ENCODE peak calls at places on chromosomes 7 and 10, in ten cellular contexts. One of them, this sample, is unnamed.

GRCh38 chr10:100997364-100998182 is 2.0 kb upstream of the LZTS2 start:
- DNase-seq in amniotic stem cell: peak
- DNase-seq in epithelial cell of esophagus: peak
- DNase-seq in fibroblast of mammary gland: peak
- DNase-seq in naive thymus-derived CD4-positive, alpha-beta T cell: peak
- DNase-seq in T follicular helper cell: peak
- DNase-seq in AG10803: peak
- DNase-seq in AG09309: peak
- DNase-seq in activated CD4-positive, alpha-beta T cell treated with anti-CD3 and anti-CD28 coated beads for 24 hours: peak
- DNase-seq in neural crest cell: peak
- DNase-seq in this sample: peak

GRCh38 chr10:97179731-97180366 is 5.9 kb downstream of the SLIT1 start:
- DNase-seq in AG09309: no peak
- DNase-seq in naive thymus-derived CD4-positive, alpha-beta T cell: no peak
- DNase-seq in T follicular helper cell: no peak
- DNase-seq in epithelial cell of esophagus: no peak
- DNase-seq in AG10803: no peak
- DNase-seq in fibroblast of mammary gland: no peak
- DNase-seq in neural crest cell: peak
- DNase-seq in activated CD4-positive, alpha-beta T cell treated with anti-CD3 and anti-CD28 coated beads for 24 hours: no peak
- DNase-seq in amniotic stem cell: no peak
- DNase-seq in this sample: no peak

GRCh38 chr10:42242135-42242805 is 396.1 kb downstream of the ZNF33B start:
- DNase-seq in naive thymus-derived CD4-positive, alpha-beta T cell: no peak
- DNase-seq in AG10803: no peak
- DNase-seq in activated CD4-positive, alpha-beta T cell treated with anti-CD3 and anti-CD28 coated beads for 24 hours: no peak
- DNase-seq in amniotic stem cell: no peak
- DNase-seq in T follicular helper cell: no peak
- DNase-seq in AG09309: no peak
- DNase-seq in neural crest cell: no peak
- DNase-seq in epithelial cell of esophagus: no peak
- DNase-seq in fibroblast of mammary gland: no peak
- DNase-seq in this sample: no peak

GRCh38 chr10:70759769-70760168 is 25.4 kb downstream of the TBATA start:
- DNase-seq in AG10803: no peak
- DNase-seq in naive thymus-derived CD4-positive, alpha-beta T cell: no peak
- DNase-seq in AG09309: no peak
- DNase-seq in T follicular helper cell: no peak
- DNase-seq in activated CD4-positive, alpha-beta T cell treated with anti-CD3 and anti-CD28 coated beads for 24 hours: no peak
- DNase-seq in epithelial cell of esophagus: peak
- DNase-seq in amniotic stem cell: no peak
- DNase-seq in neural crest cell: no peak
- DNase-seq in fibroblast of mammary gland: peak
- DNase-seq in this sample: no peak

GRCh38 chr10:132360766-132361447 is 28.9 kb downstream of the LRRC27 start:
- DNase-seq in AG10803: no peak
- DNase-seq in AG09309: no peak
- DNase-seq in T follicular helper cell: no peak
- DNase-seq in amniotic stem cell: no peak
- DNase-seq in epithelial cell of esophagus: no peak
- DNase-seq in naive thymus-derived CD4-positive, alpha-beta T cell: no peak
- DNase-seq in fibroblast of mammary gland: no peak
- DNase-seq in neural crest cell: peak
- DNase-seq in activated CD4-positive, alpha-beta T cell treated with anti-CD3 and anti-CD28 coated beads for 24 hours: peak
- DNase-seq in this sample: peak

GRCh38 chr7:527723-528122 is 8.1 kb upstream of the PDGFA start:
- DNase-seq in T follicular helper cell: no peak
- DNase-seq in fibroblast of mammary gland: no peak
- DNase-seq in AG10803: no peak
- DNase-seq in activated CD4-positive, alpha-beta T cell treated with anti-CD3 and anti-CD28 coated beads for 24 hours: no peak
- DNase-seq in neural crest cell: no peak
- DNase-seq in epithelial cell of esophagus: no peak
- DNase-seq in amniotic stem cell: no peak
- DNase-seq in AG09309: no peak
- DNase-seq in naive thymus-derived CD4-positive, alpha-beta T cell: no peak
- DNase-seq in this sample: peak

GRCh38 chr10:63431962-63432797 is 33.6 kb downstream of the JMJD1C start:
- DNase-seq in AG10803: no peak
- DNase-seq in naive thymus-derived CD4-positive, alpha-beta T cell: no peak
- DNase-seq in amniotic stem cell: no peak
- DNase-seq in AG09309: no peak
- DNase-seq in T follicular helper cell: no peak
- DNase-seq in activated CD4-positive, alpha-beta T cell treated with anti-CD3 and anti-CD28 coated beads for 24 hours: no peak
- DNase-seq in epithelial cell of esophagus: peak
- DNase-seq in neural crest cell: no peak
- DNase-seq in fibroblast of mammary gland: peak
- DNase-seq in this sample: no peak

GRCh38 chr7:1693991-1694524 is 24.0 kb downstream of the ELFN1 start:
- DNase-seq in activated CD4-positive, alpha-beta T cell treated with anti-CD3 and anti-CD28 coated beads for 24 hours: no peak
- DNase-seq in neural crest cell: peak
- DNase-seq in T follicular helper cell: no peak
- DNase-seq in amniotic stem cell: no peak
- DNase-seq in AG10803: peak
- DNase-seq in fibroblast of mammary gland: peak
- DNase-seq in naive thymus-derived CD4-positive, alpha-beta T cell: no peak
- DNase-seq in AG09309: no peak
- DNase-seq in epithelial cell of esophagus: no peak
- DNase-seq in this sample: no peak

GRCh38 chr7:132113536-132114409 is 462.5 kb downstream of the PLXNA4 start:
- DNase-seq in T follicular helper cell: no peak
- DNase-seq in naive thymus-derived CD4-positive, alpha-beta T cell: no peak
- DNase-seq in neural crest cell: no peak
- DNase-seq in epithelial cell of esophagus: no peak
- DNase-seq in AG09309: no peak
- DNase-seq in activated CD4-positive, alpha-beta T cell treated with anti-CD3 and anti-CD28 coated beads for 24 hours: no peak
- DNase-seq in fibroblast of mammary gland: no peak
- DNase-seq in amniotic stem cell: no peak
- DNase-seq in AG10803: no peak
- DNase-seq in this sample: no peak